ENCODE peak calls at places on chromosomes 12 and 14, in eight cellular contexts. K is iPS-NIHi11; M is NCI-H2081; Q is stimulated activated CD4-positive, alpha-beta T cell treated with anti-CD3 and anti-CD28 coated beads, Interleukin-15, amount 100 ng/mL, for 24 hours; D is amniotic epithelial cell; C is AG09309; F is caudate nucleus; G is PC-3. P is an unnamed sample.

GRCh38 chr12:88310069-88310468 is 168.0 kb downstream of the TMTC3 start:
- DNase-seq in F (no peak), C (peak; percentile 74), K (no peak), Q (no peak), D (peak; percentile 63), M (no peak), G (peak; percentile 28), P (no peak)

GRCh38 chr14:100692256-100692655 is 34.4 kb upstream of the DLK1 start:
- DNase-seq in C (no peak), F (no peak), M (no peak), Q (no peak), G (no peak), K (no peak), D (no peak), P (no peak)

GRCh38 chr14:97077253-97077653 is 280.1 kb downstream of the VRK1 start:
- DNase-seq in Q (peak; percentile 5), M (no peak), F (no peak), C (peak; percentile 55), K (no peak), D (no peak), G (peak; percentile 97), P (peak; percentile 63)

GRCh38 chr14:93926873-93927571 is at the start of gene FAM181A:
- DNase-seq in K (no peak), F (no peak), C (no peak), Q (no peak), M (no peak), G (no peak), D (no peak), P (no peak)

GRCh38 chr14:94367347-94367746 is 21.1 kb downstream of the SERPINA1 start:
- DNase-seq in F (no peak), Q (no peak), G (no peak), D (no peak), M (no peak), C (no peak), K (no peak), P (no peak)

GRCh38 chr12:71664411-71665108 is 459 bp downstream of the THAP2 start:
- DNase-seq in C (no peak), M (peak; percentile 73), G (no peak), K (no peak), F (no peak), Q (no peak), D (peak; percentile 14), P (no peak)

GRCh38 chr14:68449565-68450295 is 343.1 kb downstream of the ZFP36L1 start:
- DNase-seq in G (no peak), M (no peak), D (no peak), C (no peak), F (no peak), K (peak; percentile 63), Q (no peak), P (no peak)

GRCh38 chr12:16788888-16789790 is 183.2 kb upstream of the LMO3 start:
- DNase-seq in D (peak; percentile 3), K (no peak), C (no peak), G (no peak), F (no peak), M (no peak), Q (no peak), P (no peak)

GRCh38 chr12:84497819-84498218 is 414.8 kb downstream of the SLC6A15 start:
- DNase-seq in G (peak; percentile 25), Q (peak; percentile 18), C (no peak), M (peak; percentile 31), K (peak; percentile 17), D (peak; percentile 3), F (no peak), P (no peak)

GRCh38 chr12:1362143-1362542 is 232.2 kb downstream of the FBXL14 start:
- DNase-seq in D (no peak), C (no peak), K (no peak), Q (no peak), G (no peak), M (no peak), F (no peak), P (no peak)

GRCh38 chr14:96071561-96071960 is 32.4 kb downstream of the C14orf132 start:
- DNase-seq in G (no peak), D (no peak), C (no peak), F (no peak), K (no peak), Q (no peak), M (no peak), P (no peak)

GRCh38 chr12:120514002-120514401 is 15.0 kb downstream of the COQ5 start:
- DNase-seq in G (no peak), K (no peak), M (no peak), C (no peak), F (peak; percentile 22), Q (no peak), D (no peak), P (no peak)

GRCh38 chr14:93752980-93753561 is 35.2 kb downstream of the PRIMA1 start:
- DNase-seq in G (no peak), M (no peak), C (no peak), Q (no peak), D (no peak), F (peak; percentile 86), K (no peak), P (no peak)

GRCh38 chr14:104864267-104865068 is 600 bp upstream of the CEP170B start:
- DNase-seq in D (no peak), K (peak; percentile 84), M (no peak), G (peak; percentile 77), C (no peak), F (no peak), Q (peak; percentile 27), P (peak; percentile 90)

GRCh38 chr14:103739793-103740501 is 24.3 kb downstream of the ZFYVE21 start:
- DNase-seq in Q (no peak), K (no peak), D (no peak), M (no peak), F (no peak), C (no peak), G (no peak), P (no peak)

GRCh38 chr12:110222027-110222426 is 59.0 kb upstream of the ATP2A2 start:
- DNase-seq in C (no peak), Q (no peak), D (no peak), G (no peak), K (no peak), F (no peak), M (no peak), P (no peak)

GRCh38 chr12:60148831-60149230 is 553.0 kb downstream of the SLC16A7 start:
- DNase-seq in K (no peak), D (peak; percentile 89), F (no peak), C (peak; percentile 66), G (peak; percentile 92), M (no peak), Q (no peak), P (no peak)

GRCh38 chr14:79281244-79282199 is 929.8 kb downstream of the DIO2 start:
- DNase-seq in G (no peak), M (peak; percentile 6), C (no peak), Q (no peak), D (no peak), K (peak; percentile 7), F (no peak), P (no peak)

GRCh38 chr14:91444335-91445020 is 26.9 kb upstream of the CCDC88C start:
- DNase-seq in K (no peak), Q (no peak), C (no peak), F (no peak), G (no peak), M (no peak), D (no peak), P (no peak)

GRCh38 chr12:113180333-113180732 is 4.9 kb downstream of the DDX54 start:
- DNase-seq in Q (no peak), K (no peak), M (no peak), G (no peak), C (no peak), D (no peak), F (no peak), P (no peak)

GRCh38 chr14:74905595-74906142 is 17.4 kb downstream of the RPS6KL1 start:
- DNase-seq in D (peak; percentile 33), Q (peak; percentile 86), M (peak; percentile 21), G (peak; percentile 68), F (peak; percentile 74), K (peak; percentile 89), C (no peak), P (peak; percentile 81)

GRCh38 chr12:24562761-24563392 is 386.0 kb downstream of the BCAT1 start:
- DNase-seq in F (peak; percentile 42), M (peak; percentile 17), K (peak; percentile 55), C (no peak), G (no peak), D (peak; percentile 68), Q (peak; percentile 7), P (peak; percentile 50)

GRCh38 chr14:104723651-104724406 is at the start of gene ADSS1:
- DNase-seq in C (no peak), Q (peak; percentile 66), F (peak; percentile 60), K (peak; percentile 96), M (no peak), G (peak; percentile 51), D (no peak), P (peak; percentile 78)

GRCh38 chr14:104820669-104821228 is 19.8 kb downstream of the ZBTB42 start:
- DNase-seq in D (peak; percentile 71), C (no peak), G (no peak), F (peak; percentile 48), Q (no peak), M (no peak), K (peak; percentile 72), P (peak; percentile 81)

GRCh38 chr12:89384050-89384749 is 31.9 kb upstream of the DUSP6 start:
- DNase-seq in K (peak; percentile 62), M (peak; percentile 31), Q (no peak), G (peak; percentile 75), F (peak; percentile 68), C (peak; percentile 96), D (peak; percentile 94), P (peak; percentile 56)

GRCh38 chr14:85789506-85789905 is 259.6 kb downstream of the FLRT2 start:
- DNase-seq in G (no peak), D (no peak), K (no peak), C (no peak), Q (no peak), F (no peak), M (no peak), P (no peak)

GRCh38 chr14:102215071-102215470 is 75.4 kb downstream of the WDR20 start:
- DNase-seq in G (peak; percentile 82), K (no peak), D (no peak), Q (no peak), C (peak; percentile 56), M (no peak), F (peak; percentile 32), P (no peak)

GRCh38 chr12:118999107-118999506 is 17.8 kb downstream of the SRRM4 start:
- DNase-seq in K (no peak), Q (no peak), F (no peak), D (no peak), M (no peak), G (no peak), C (no peak), P (no peak)

GRCh38 chr12:6458281-6459003 is 6.6 kb downstream of the TAPBPL start:
- DNase-seq in C (no peak), M (no peak), K (no peak), F (no peak), D (no peak), Q (no peak), G (no peak), P (no peak)

GRCh38 chr12:101891462-101891971 is 14.1 kb downstream of the DRAM1 start:
- DNase-seq in G (peak; percentile 69), D (peak; percentile 89), Q (no peak), C (peak; percentile 55), M (no peak), F (no peak), K (no peak), P (peak; percentile 49)

P was measured in hepatocyte.